ENCODE peak calls at places on chromosomes 4 and X, in six cellular contexts. I, V, W, G, E and J are unnamed samples.

GRCh38 chrX:74423289-74423985 is 2.1 kb downstream of the SLC16A2 start:
- DNase-seq in I (no peak), V (no peak), W (no peak), G (no peak), E (peak; percentile 7), J (no peak)

GRCh38 chr4:44351069-44351468 is 97.5 kb downstream of the KCTD8 start:
- DNase-seq in I (no peak), V (no peak), W (peak; percentile 42), G (no peak), E (peak; percentile 1), J (no peak)

GRCh38 chrX:128310912-128311311 is 258.7 kb upstream of the ACTRT1 start:
- DNase-seq in I (no peak), V (no peak), W (no peak), G (no peak), E (no peak), J (no peak)

GRCh38 chrX:3215249-3215648 is 131.2 kb downstream of the MXRA5 start:
- DNase-seq in I (no peak), V (no peak), W (no peak), G (no peak), E (no peak), J (no peak)

GRCh38 chr4:76279462-76279861 is 27.1 kb upstream of the STBD1 start:
- DNase-seq in I (no peak), V (no peak), W (no peak), G (no peak), E (no peak), J (no peak)

GRCh38 chr4:82782626-82783025 is 16.0 kb downstream of the SCD5 start:
- DNase-seq in I (no peak), V (no peak), W (no peak), G (no peak), E (no peak), J (no peak)

GRCh38 chrX:7270018-7270417 is 122.1 kb upstream of the PUDP start:
- DNase-seq in I (no peak), V (no peak), W (no peak), G (peak; percentile 62), E (peak; percentile 58), J (peak; percentile 78)

GRCh38 chr4:173005912-173006633 is 162.5 kb upstream of the GALNT7 start:
- DNase-seq in I (no peak), V (no peak), W (no peak), G (no peak), E (no peak), J (no peak)

GRCh38 chr4:110840221-110840654 is 217.4 kb upstream of the PITX2 start:
- DNase-seq in I (no peak), V (no peak), W (peak; percentile 18), G (peak; percentile 63), E (peak; percentile 72), J (peak; percentile 71)

GRCh38 chr4:48341776-48342558 is 638 bp downstream of the SLAIN2 start:
- DNase-seq in I (no peak), V (peak; percentile 71), W (peak; percentile 27), G (no peak), E (peak; percentile 72), J (no peak)

GRCh38 chr4:101114936-101115372 is 232.4 kb downstream of the PPP3CA start:
- DNase-seq in I (no peak), V (no peak), W (peak; percentile 73), G (peak; percentile 56), E (peak; percentile 72), J (no peak)

DNA sequence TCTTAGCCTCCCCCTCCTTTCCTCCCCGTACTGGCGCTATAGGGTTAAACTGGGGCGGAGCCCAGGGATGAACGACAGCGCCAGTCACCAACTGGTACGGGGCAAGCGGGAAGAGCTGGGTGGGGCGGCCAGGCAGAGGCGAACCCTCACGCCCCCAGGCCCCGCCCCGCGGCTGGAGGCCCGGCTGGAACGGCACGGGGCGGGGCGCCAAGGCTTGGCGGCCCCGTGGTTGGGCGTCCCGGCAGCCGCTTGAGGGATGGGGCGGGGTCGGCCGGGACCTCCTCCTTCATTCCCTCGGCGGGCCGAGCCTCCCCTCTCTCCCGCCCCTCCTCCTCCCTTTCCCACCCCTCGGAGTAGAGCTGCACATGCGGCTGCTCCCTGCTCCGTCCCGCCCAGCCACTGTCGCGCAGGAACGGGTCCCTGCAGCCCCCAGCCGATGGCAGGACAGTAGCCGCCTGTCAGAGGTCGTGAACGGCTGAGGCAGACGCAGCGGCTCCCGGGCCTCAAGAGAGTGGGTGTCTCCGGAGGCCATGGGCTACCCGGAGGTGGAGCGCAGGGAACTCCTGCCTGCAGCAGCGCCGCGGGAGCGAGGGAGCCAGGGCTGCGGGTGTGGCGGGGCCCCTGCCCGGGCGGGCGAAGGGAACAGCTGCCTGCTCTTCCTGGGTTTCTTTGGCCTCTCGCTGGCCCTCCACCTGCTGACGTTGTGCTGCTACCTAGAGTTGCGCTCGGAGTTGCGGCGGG is at the start of gene EDA:
- DNase-seq in I (peak; percentile 68), V (peak; percentile 87), W (peak; percentile 89), G (peak; percentile 70), E (peak; percentile 76), J (peak; percentile 47)
- H3K4me3 ChIP-seq in I (peak within 1 kb of the TSS; percentile 38), V (peak within 1 kb of the TSS; percentile 69), W (peak within 1 kb of the TSS; percentile 67), G (peak within 1 kb of the TSS; percentile 38), E (peak within 1 kb of the TSS; percentile 63), J (peak within 1 kb of the TSS; percentile 40)

GRCh38 chr4:114597410-114598115 is 1.0 kb upstream of the UGT8 start:
- DNase-seq in I (no peak), V (no peak), W (no peak), G (no peak), E (no peak), J (no peak)
- H3K4me3 ChIP-seq in I (no peak overlapping the region), V (peak overlapping the region; percentile 55), W (no peak overlapping the region), G (no peak overlapping the region), E (peak overlapping the region; percentile 69), J (no peak overlapping the region)

GRCh38 chrX:149629730-149630387 is 1.7 kb downstream of the TMEM185A start:
- DNase-seq in I (no peak), V (no peak), W (no peak), G (no peak), E (peak; percentile 5), J (no peak)
- H3K4me3 ChIP-seq in I (no peak overlapping the region), V (peak overlapping the region; percentile 79), W (peak overlapping the region; percentile 69), G (no peak overlapping the region), E (peak overlapping the region; percentile 83), J (peak overlapping the region; percentile 70)

GRCh38 chr4:40908297-40908696 is 158.5 kb downstream of the NSUN7 start:
- DNase-seq in I (peak; percentile 38), V (peak; percentile 71), W (no peak), G (no peak), E (no peak), J (no peak)
- H3K4me3 ChIP-seq in I (no peak overlapping the region), V (no peak overlapping the region), W (no peak overlapping the region), G (no peak overlapping the region), E (no peak overlapping the region), J (no peak overlapping the region)

GRCh38 chr4:99219072-99219471 is at the start of gene ADH6:
- DNase-seq in I (no peak), V (no peak), W (no peak), G (no peak), E (no peak), J (no peak)
- H3K4me3 ChIP-seq in I (no peak within 1 kb of the TSS), V (no peak within 1 kb of the TSS), W (no peak within 1 kb of the TSS), G (no peak within 1 kb of the TSS), E (no peak within 1 kb of the TSS), J (no peak within 1 kb of the TSS)

DNA sequence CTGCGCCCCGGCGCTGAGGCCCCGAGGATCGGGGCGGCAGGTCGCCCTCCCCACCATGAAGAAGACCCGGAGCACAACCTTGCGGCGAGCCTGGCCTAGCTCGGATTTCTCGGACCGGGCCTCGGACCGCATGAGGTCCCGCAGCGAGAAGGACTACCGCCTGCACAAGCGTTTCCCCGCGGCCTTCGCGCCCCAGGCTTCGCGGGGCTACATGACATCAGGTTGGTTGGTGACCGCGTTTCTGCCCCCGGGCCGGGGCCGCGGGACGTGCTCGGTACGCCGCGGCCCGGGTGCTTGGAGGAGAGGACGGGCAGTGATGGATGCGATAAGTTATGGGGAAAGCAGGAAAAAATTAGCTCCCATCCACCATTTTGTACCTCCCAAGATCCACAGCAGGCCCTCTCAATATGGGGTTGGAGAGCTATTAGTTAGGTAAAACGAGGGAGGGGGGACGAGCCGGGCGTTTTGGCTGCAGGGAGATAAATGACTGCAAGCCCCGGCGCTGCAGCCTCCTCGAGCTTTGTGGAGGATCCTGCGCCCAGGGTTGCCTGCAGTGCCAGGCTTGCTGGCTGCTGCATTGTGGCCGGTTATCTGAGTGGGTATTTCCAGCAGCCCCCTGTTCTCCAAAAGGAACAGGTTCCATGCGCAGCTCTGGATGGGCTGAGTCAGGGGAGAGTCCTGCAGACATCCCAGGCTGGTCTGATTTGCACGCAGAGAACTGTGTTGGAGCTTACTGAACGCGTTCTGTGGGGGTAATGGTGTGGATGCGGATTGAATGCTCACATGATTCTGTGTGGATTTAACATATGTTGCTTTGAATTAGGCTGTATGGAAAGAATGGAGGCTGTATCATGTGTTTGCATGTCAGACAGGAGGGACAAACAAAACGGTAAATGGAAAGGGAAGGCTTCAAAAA is 1.9 kb downstream of the STOX2 start:
- DNase-seq in I (no peak), V (no peak), W (no peak), G (no peak), E (peak; percentile 2), J (no peak)
- H3K4me3 ChIP-seq in I (no peak overlapping the region), V (peak overlapping the region; percentile 68), W (peak overlapping the region; percentile 7), G (no peak overlapping the region), E (no peak overlapping the region), J (no peak overlapping the region)

GRCh38 chr4:70571772-70572171 is 20.3 kb upstream of the AMBN start:
- DNase-seq in I (no peak), V (no peak), W (no peak), G (no peak), E (no peak), J (no peak)
- H3K4me3 ChIP-seq in I (no peak overlapping the region), V (no peak overlapping the region), W (no peak overlapping the region), G (no peak overlapping the region), E (no peak overlapping the region), J (no peak overlapping the region)

GRCh38 chr4:170001688-170002267 is 24.4 kb downstream of the MFAP3L start:
- DNase-seq in I (no peak), V (no peak), W (no peak), G (no peak), E (no peak), J (no peak)
- H3K4me3 ChIP-seq in I (no peak overlapping the region), V (no peak overlapping the region), W (no peak overlapping the region), G (no peak overlapping the region), E (no peak overlapping the region), J (no peak overlapping the region)

GRCh38 chrX:53122013-53122412 is 28.1 kb downstream of the KANTR start:
- DNase-seq in I (no peak), V (no peak), W (no peak), G (no peak), E (no peak), J (no peak)

GRCh38 chrX:53128097-53128749 is 34.3 kb downstream of the KANTR start:
- DNase-seq in I (no peak), V (no peak), W (no peak), G (peak; percentile 33), E (peak; percentile 49), J (peak; percentile 21)

GRCh38 chrX:53125506-53125905 is 31.6 kb downstream of the KANTR start:
- DNase-seq in I (no peak), V (no peak), W (no peak), G (peak; percentile 15), E (no peak), J (peak; percentile 17)

GRCh38 chrX:53126377-53126776 is 32.4 kb downstream of the KANTR start:
- DNase-seq in I (no peak), V (no peak), W (no peak), G (no peak), E (no peak), J (no peak)
- H3K4me3 ChIP-seq in I (no peak overlapping the region), V (no peak overlapping the region), W (no peak overlapping the region), G (no peak overlapping the region), E (no peak overlapping the region), J (no peak overlapping the region)